ENCODE peak calls at places on chromosome 7, in five cellular contexts. T is H1, Q is GM12892, V is GM12878, Z is K562. A is an unnamed sample.

GRCh38 chr7:41448104-41448503 is 254.8 kb downstream of the INHBA start:
- DNase-seq in T (no peak), Q (no peak), V (no peak), Z (no peak), A (no peak)

GRCh38 chr7:43758029-43758860 is at the start of gene BLVRA:
- DNase-seq in T (no peak), Q (peak), V (no peak), Z (peak), A (peak)

GRCh38 chr7:74501298-74501697 is 47.6 kb downstream of the GTF2IRD1 start:
- DNase-seq in T (no peak), Q (no peak), V (no peak), Z (no peak), A (no peak)

GRCh38 chr7:148882668-148883232 is 1.3 kb downstream of the EZH2 start:
- DNase-seq in T (no peak), Q (no peak), V (no peak), Z (no peak), A (no peak)

GRCh38 chr7:70700935-70701425 is 431.0 kb upstream of the GALNT17 start:
- DNase-seq in T (no peak), Q (no peak), V (no peak), Z (no peak), A (no peak)

GRCh38 chr7:117212969-117213877 is 109.6 kb downstream of the WNT2 start:
- DNase-seq in T (peak), Q (no peak), V (peak), Z (peak), A (no peak)

GRCh38 chr7:67825356-67825755 is 828.7 kb downstream of the TYW1 start:
- DNase-seq in T (no peak), Q (no peak), V (no peak), Z (no peak), A (no peak)

GRCh38 chr7:127404282-127405049 is 12.0 kb upstream of the ZNF800 start:
- DNase-seq in T (no peak), Q (no peak), V (no peak), Z (no peak), A (no peak)

GRCh38 chr7:25223206-25223605 is 5.1 kb downstream of the NPVF start:
- DNase-seq in T (no peak), Q (no peak), V (no peak), Z (no peak), A (no peak)

GRCh38 chr7:99380823-99381663 is 6.5 kb downstream of the ARPC1B start:
- DNase-seq in T (no peak), Q (peak), V (peak), Z (no peak), A (peak)
- TF ChIP-seq POLR2AphosphoS5 in T (no peak), Q (peak), V (peak), Z (no peak), A (peak)

GRCh38 chr7:30027915-30028748 is at the start of gene PLEKHA8:
- DNase-seq in T (peak), Q (peak), V (peak), Z (peak), A (peak)

GRCh38 chr7:30026229-30027064 is at the start of gene FKBP14:
- DNase-seq in T (peak), Q (peak), V (peak), Z (peak), A (peak)

GRCh38 chr7:30029696-30030095 is 1.5 kb downstream of the PLEKHA8 start:
- DNase-seq in T (no peak), Q (no peak), V (no peak), Z (no peak), A (no peak)

GRCh38 chr7:30027065-30027456 is 559 bp upstream of the FKBP14 start:
- DNase-seq in T (no peak), Q (no peak), V (peak), Z (no peak), A (no peak)

GRCh38 chr7:30028749-30029635 is 780 bp downstream of the PLEKHA8 start:
- DNase-seq in T (no peak), Q (peak), V (no peak), Z (peak), A (no peak)
- TF ChIP-seq TAF1 in T (no peak), Q (no peak), V (no peak), Z (no peak), A (no peak)

GRCh38 chr7:15784694-15785030 is 98.2 kb upstream of the MEOX2 start:
- DNase-seq in T (no peak), Q (no peak), V (no peak), Z (no peak), A (no peak)

GRCh38 chr7:15778191-15778590 is 91.7 kb upstream of the MEOX2 start:
- DNase-seq in T (no peak), Q (no peak), V (no peak), Z (no peak), A (no peak)

GRCh38 chr7:15780271-15780670 is 93.8 kb upstream of the MEOX2 start:
- DNase-seq in T (no peak), Q (no peak), V (no peak), Z (no peak), A (no peak)

GRCh38 chr7:15781944-15782343 is 95.5 kb upstream of the MEOX2 start:
- DNase-seq in T (no peak), Q (no peak), V (no peak), Z (no peak), A (no peak)

GRCh38 chr7:15783971-15784693 is 97.6 kb upstream of the MEOX2 start:
- DNase-seq in T (no peak), Q (no peak), V (no peak), Z (no peak), A (no peak)
- TF ChIP-seq POLR2AphosphoS5 in T (no peak), Q (no peak), V (no peak), Z (no peak), A (no peak)

GRCh38 chr7:1516586-1517251 is 12.5 kb upstream of the INTS1 start:
- DNase-seq in T (no peak), Q (no peak), V (no peak), Z (no peak), A (no peak)
- TF ChIP-seq TAF1 in T (no peak), Q (no peak), V (no peak), Z (no peak), A (no peak)